ENCODE peak calls at places on chromosomes 13 and 19, in five cellular contexts. C is hippocampal formation, M is foreskin fibroblast, U is adipocyte, B is left cardiac atrium. K is an unnamed sample.

GRCh38 chr13:112545866-112546265 is 42.1 kb downstream of the TUBGCP3 start:
- DNase-seq in B (no peak), C (no peak), M (peak), U (peak), K (no peak)

GRCh38 chr19:29680447-29680846 is 15.2 kb downstream of the PLEKHF1 start:
- DNase-seq in C (no peak), U (no peak), M (no peak), B (peak), K (no peak)

GRCh38 chr13:52782486-52783448 is 43.1 kb upstream of the CNMD start:
- DNase-seq in B (no peak), M (no peak), U (no peak), C (peak), K (no peak)

GRCh38 chr19:19053508-19054314 is 10.1 kb upstream of the SLC25A42 start:
- DNase-seq in U (peak), B (peak), C (peak), M (peak), K (peak)

GRCh38 chr19:38795549-38795948 is 6.5 kb downstream of the LGALS7B start:
- DNase-seq in U (no peak), B (no peak), C (no peak), M (no peak), K (no peak)

GRCh38 chr13:39888865-39889810 is 233.7 kb downstream of the COG6 start:
- DNase-seq in C (no peak), B (no peak), M (no peak), U (no peak), K (no peak)

GRCh38 chr13:37173214-37173613 is 67.8 kb upstream of the CSNK1A1L start:
- DNase-seq in U (peak), B (no peak), M (peak), C (no peak), K (no peak)

GRCh38 chr13:41075034-41075433 is 13.7 kb downstream of the WBP4 start:
- DNase-seq in B (no peak), M (no peak), U (peak), C (peak), K (no peak)

GRCh38 chr19:32201211-32201610 is 144.2 kb upstream of the ZNF507 start:
- DNase-seq in U (no peak), M (no peak), C (no peak), B (no peak), K (no peak)

GRCh38 chr13:86757236-86757978 is 913.8 kb upstream of the SLITRK5 start:
- DNase-seq in M (no peak), U (no peak), C (no peak), B (no peak), K (no peak)

GRCh38 chr13:42214445-42214844 is 57.5 kb upstream of the AKAP11 start:
- DNase-seq in U (no peak), B (no peak), C (no peak), M (no peak), K (no peak)

GRCh38 chr19:6503407-6504201 is 1.5 kb upstream of the TUBB4A start:
- DNase-seq in B (no peak), C (no peak), M (no peak), U (no peak), K (no peak)

GRCh38 chr13:33004454-33004853 is 11.8 kb upstream of the KL start:
- DNase-seq in C (no peak), M (no peak), U (no peak), B (peak), K (no peak)

GRCh38 chr13:99363391-99363790 is 56.2 kb upstream of the GPR183 start:
- DNase-seq in C (no peak), U (no peak), B (no peak), M (no peak), K (no peak)

GRCh38 chr13:50911051-50911690 is 1.6 kb downstream of the RNASEH2B start:
- DNase-seq in C (no peak), U (peak), M (no peak), B (no peak), K (no peak)

GRCh38 chr19:1244693-1245451 is 3.3 kb downstream of the ATP5F1D start:
- DNase-seq in M (no peak), B (peak), U (no peak), C (no peak), K (peak)